ENCODE peak calls at places on chromosomes 1 and 21, in four cellular contexts. F, T, O and L are unnamed samples.

GRCh38 chr1:37763791-37764741 is 854 bp downstream of the EPHA10 start:
- DNase-seq in F (peak), T (peak), O (peak), L (peak)

GRCh38 chr1:16109571-16109970 is 36.1 kb upstream of the FAM131C start:
- DNase-seq in F (no peak), T (no peak), O (no peak), L (no peak)

GRCh38 chr1:232459087-232459486 is 170.8 kb downstream of the SIPA1L2 start:
- DNase-seq in F (no peak), T (no peak), O (no peak), L (no peak)

GRCh38 chr21:32380940-32381339 is 11.9 kb downstream of the URB1 start:
- DNase-seq in F (no peak), T (no peak), O (no peak), L (no peak)

GRCh38 chr21:34344058-34344425 is 19.8 kb upstream of the KCNE2 start:
- DNase-seq in F (no peak), T (no peak), O (no peak), L (no peak)

GRCh38 chr1:209260146-209260545 is 323.4 kb upstream of the CAMK1G start:
- DNase-seq in F (no peak), T (no peak), O (no peak), L (no peak)

GRCh38 chr1:74205236-74205635 is 7.2 kb downstream of the FPGT start:
- DNase-seq in F (no peak), T (no peak), O (no peak), L (no peak)

GRCh38 chr1:53590104-53590503 is 130.9 kb downstream of the DMRTB1 start:
- DNase-seq in F (no peak), T (no peak), O (no peak), L (no peak)

GRCh38 chr1:7608628-7609295 is 162.3 kb upstream of the VAMP3 start:
- DNase-seq in F (no peak), T (no peak), O (no peak), L (no peak)

GRCh38 chr1:166999090-166999489 is 10.0 kb downstream of the MAEL start:
- DNase-seq in F (no peak), T (no peak), O (peak), L (no peak)

GRCh38 chr1:184242507-184242943 is 144.3 kb upstream of the C1orf21 start:
- DNase-seq in F (no peak), T (no peak), O (no peak), L (no peak)

GRCh38 chr1:206526064-206526911 is 19.0 kb downstream of the RASSF5 start:
- DNase-seq in F (no peak), T (no peak), O (no peak), L (no peak)

GRCh38 chr1:227942021-227942715 is 5.6 kb downstream of the WNT9A start:
- DNase-seq in F (peak), T (no peak), O (no peak), L (no peak)

GRCh38 chr1:240803151-240803550 is 191.2 kb upstream of the GREM2 start:
- DNase-seq in F (no peak), T (no peak), O (no peak), L (no peak)

GRCh38 chr1:88984553-88984945 is 7.9 kb downstream of the KYAT3 start:
- DNase-seq in F (no peak), T (no peak), O (no peak), L (no peak)

GRCh38 chr1:62882705-62883104 is 98.8 kb downstream of the ATG4C start:
- DNase-seq in F (no peak), T (no peak), O (no peak), L (no peak)

GRCh38 chr1:162565460-162565859 is 3.9 kb downstream of the UAP1 start:
- DNase-seq in F (no peak), T (peak), O (no peak), L (no peak)

GRCh38 chr1:44571712-44572571 is 102.3 kb downstream of the TMEM53 start:
- DNase-seq in F (no peak), T (peak), O (no peak), L (peak)

GRCh38 chr1:56345826-56346225 is 233.5 kb downstream of the PLPP3 start:
- DNase-seq in F (no peak), T (no peak), O (no peak), L (no peak)
- TF ChIP-seq CTCF in F (no peak), T (no peak), O (no peak), L (no peak)

GRCh38 chr1:119549719-119550141 is 42.7 kb downstream of the HSD3B1 start:
- DNase-seq in F (no peak), T (peak), O (peak), L (peak)
- TF ChIP-seq CTCF in F (peak), T (peak), O (peak), L (peak)

GRCh38 chr1:165828103-165828558 is 717 bp downstream of the UCK2 start:
- DNase-seq in F (peak), T (peak), O (no peak), L (peak)
- TF ChIP-seq CTCF in F (peak), T (no peak), O (no peak), L (no peak)

GRCh38 chr1:96144636-96145035 is 576.9 kb upstream of the PTBP2 start:
- DNase-seq in F (no peak), T (no peak), O (no peak), L (no peak)
- TF ChIP-seq CTCF in F (no peak), T (no peak), O (no peak), L (no peak)

GRCh38 chr1:39016604-39017171 is 9.5 kb upstream of the NDUFS5 start:
- DNase-seq in F (no peak), T (no peak), O (no peak), L (no peak)
- TF ChIP-seq CTCF in F (no peak), T (no peak), O (no peak), L (no peak)

GRCh38 chr1:238619652-238620051 is 728.9 kb upstream of the ZP4 start:
- DNase-seq in F (no peak), T (no peak), O (no peak), L (no peak)

GRCh38 chr1:238621405-238621804 is 730.7 kb upstream of the ZP4 start:
- DNase-seq in F (no peak), T (no peak), O (no peak), L (no peak)

GRCh38 chr1:238628130-238628529 is 737.4 kb upstream of the ZP4 start:
- DNase-seq in F (no peak), T (no peak), O (no peak), L (no peak)

DNA sequence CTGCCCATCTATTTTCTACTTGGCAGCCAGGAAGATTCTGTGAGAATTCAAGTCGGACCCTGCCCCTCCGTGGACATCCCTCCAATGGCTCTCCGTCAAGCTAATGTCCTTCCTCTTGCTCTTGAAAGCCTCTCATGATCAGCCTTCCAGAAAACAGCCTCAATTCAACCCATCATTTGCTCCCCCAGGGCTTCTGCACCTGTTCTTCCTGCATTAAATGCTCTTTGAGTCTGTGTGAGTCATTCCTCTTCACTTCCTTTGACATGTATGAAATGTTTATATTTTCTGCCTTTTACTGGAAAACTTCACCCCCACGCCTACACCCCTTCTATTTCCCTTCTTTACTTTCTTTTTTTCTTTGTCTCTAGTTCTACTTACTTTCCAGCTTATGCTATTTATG is 734.1 kb upstream of the ZP4 start:
- DNase-seq in F (no peak), T (no peak), O (no peak), L (no peak)
- TF ChIP-seq CTCF in F (no peak), T (no peak), O (no peak), L (no peak)

GRCh38 chr1:156490401-156491032 is 10.1 kb downstream of the MEF2D start:
- DNase-seq in F (no peak), T (no peak), O (no peak), L (no peak)
- TF ChIP-seq CTCF in F (peak), T (no peak), O (peak), L (no peak)